ENCODE peak calls at places on chromosomes 5 and 9, in eight cellular contexts. A is PC-9, Q is GM12865, Z is lung, C is bronchial epithelial cell, K is epithelial cell of esophagus, T is A549, S is cardiac fibroblast. X is an unnamed sample.
A peak's percentile ranks its signal among the peaks of the same experiment; 100 is the strongest.

GRCh38 chr9:127899200-127899943 is at the start of gene ST6GALNAC6:
- DNase-seq in A (no peak), Q (peak; percentile 84), Z (no peak), C (no peak), K (peak; percentile 75), T (peak; percentile 65), S (peak; percentile 63), X (peak; percentile 63)

GRCh38 chr9:10268500-10269485 is 344.0 kb downstream of the PTPRD start:
- DNase-seq in A (no peak), Q (peak; percentile 13), Z (no peak), C (peak; percentile 79), K (peak; percentile 75), T (peak; percentile 7), S (peak; percentile 22), X (peak; percentile 49)

GRCh38 chr9:16727452-16728127 is 142.9 kb downstream of the BNC2 start:
- DNase-seq in A (no peak), Q (no peak), Z (no peak), C (no peak), K (no peak), T (no peak), S (peak; percentile 51), X (peak; percentile 63)

GRCh38 chr5:135379052-135379654 is 19.9 kb downstream of the MACROH2A1 start:
- DNase-seq in A (no peak), Q (no peak), Z (no peak), C (peak; percentile 66), K (peak; percentile 77), T (peak; percentile 23), S (peak; percentile 62), X (peak; percentile 73)

GRCh38 chr5:38845555-38846378 is at the start of gene OSMR:
- DNase-seq in A (peak; percentile 92), Q (no peak), Z (peak; percentile 97), C (peak; percentile 94), K (peak; percentile 99), T (peak; percentile 96), S (peak; percentile 99), X (peak; percentile 98)

GRCh38 chr5:56159521-56159947 is 73.6 kb downstream of the ANKRD55 start:
- DNase-seq in A (no peak), Q (peak; percentile 23), Z (no peak), C (peak; percentile 14), K (peak; percentile 22), T (no peak), S (no peak), X (no peak)

GRCh38 chr5:56610093-56610698 is 205.2 kb upstream of the MAP3K1 start:
- DNase-seq in A (no peak), Q (peak; percentile 27), Z (no peak), C (peak; percentile 86), K (peak; percentile 84), T (no peak), S (no peak), X (no peak)

GRCh38 chr9:110340306-110340705 is 2.6 kb upstream of the TXNDC8 start:
- DNase-seq in A (no peak), Q (peak; percentile 11), Z (no peak), C (peak; percentile 34), K (peak; percentile 26), T (peak; percentile 27), S (peak; percentile 51), X (peak; percentile 39)

GRCh38 chr5:121105921-121106320 is 641.8 kb downstream of the PRR16 start:
- DNase-seq in A (no peak), Q (no peak), Z (no peak), C (no peak), K (no peak), T (no peak), S (no peak), X (no peak)

GRCh38 chr5:110268283-110268682 is 458.2 kb downstream of the TMEM232 start:
- DNase-seq in A (no peak), Q (no peak), Z (no peak), C (no peak), K (no peak), T (no peak), S (no peak), X (no peak)

GRCh38 chr5:112479418-112479817 is 60.3 kb upstream of the EPB41L4A start:
- DNase-seq in A (peak; percentile 51), Q (peak; percentile 26), Z (no peak), C (peak; percentile 94), K (peak; percentile 94), T (no peak), S (peak; percentile 49), X (peak; percentile 45)

GRCh38 chr9:72262063-72262462 is 102.9 kb downstream of the ZFAND5 start:
- DNase-seq in A (peak; percentile 55), Q (no peak), Z (no peak), C (peak; percentile 55), K (peak; percentile 41), T (no peak), S (no peak), X (no peak)

GRCh38 chr9:126217121-126217520 is 109.5 kb upstream of the MVB12B start:
- DNase-seq in A (no peak), Q (no peak), Z (no peak), C (no peak), K (no peak), T (no peak), S (no peak), X (no peak)

GRCh38 chr9:78127271-78128225 is 95.9 kb upstream of the GNAQ start:
- DNase-seq in A (no peak), Q (no peak), Z (no peak), C (no peak), K (peak; percentile 32), T (no peak), S (no peak), X (no peak)

GRCh38 chr9:78130853-78131252 is 99.2 kb upstream of the GNAQ start:
- DNase-seq in A (no peak), Q (no peak), Z (no peak), C (no peak), K (no peak), T (no peak), S (no peak), X (no peak)

GRCh38 chr9:78131969-78132687 is 100.5 kb upstream of the GNAQ start:
- DNase-seq in A (no peak), Q (no peak), Z (no peak), C (peak; percentile 52), K (peak; percentile 67), T (no peak), S (peak; percentile 33), X (peak; percentile 22)

GRCh38 chr9:78132688-78133033 is 101.0 kb upstream of the GNAQ start:
- DNase-seq in A (no peak), Q (no peak), Z (no peak), C (no peak), K (no peak), T (no peak), S (no peak), X (no peak)

GRCh38 chr9:78130004-78130403 is 98.4 kb upstream of the GNAQ start:
- DNase-seq in A (no peak), Q (no peak), Z (no peak), C (peak; percentile 42), K (peak; percentile 66), T (peak; percentile 67), S (peak; percentile 38), X (peak; percentile 36)
- TF ChIP-seq CTCF in A (no peak), Q (peak; percentile 4), Z (no peak), C (peak; percentile 9), K (peak; percentile 10), T (peak; percentile 35), S (no peak), X (peak; percentile 16)

DNA sequence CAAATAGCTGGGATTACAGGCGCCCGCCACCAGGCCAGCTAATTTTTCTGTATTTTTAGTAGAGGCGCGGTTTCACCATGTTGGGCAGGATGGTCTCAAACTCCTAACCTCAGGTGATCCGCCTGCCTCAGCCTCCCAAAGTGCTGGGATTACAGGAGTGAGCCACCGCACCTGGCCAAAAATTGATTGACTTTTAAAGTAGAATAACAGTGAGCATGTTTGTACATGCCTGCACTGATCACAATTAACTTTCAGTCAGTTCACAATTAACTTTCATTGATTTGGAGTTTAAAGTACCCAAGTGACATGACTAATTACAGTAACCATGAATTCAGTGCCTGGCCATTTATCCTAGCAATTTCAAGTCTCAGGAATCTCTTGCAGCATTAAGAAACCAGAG is 61.3 kb downstream of the ANKH start:
- DNase-seq in A (no peak), Q (no peak), Z (no peak), C (peak; percentile 23), K (peak; percentile 8), T (no peak), S (no peak), X (no peak)
- H3K4me3 ChIP-seq in A (peak overlapping the region; percentile 2), Q (peak overlapping the region; percentile 43), Z (no peak overlapping the region), C (no peak overlapping the region), K (no peak overlapping the region), T (no peak overlapping the region), S (no peak overlapping the region), X (no peak overlapping the region)

DNA sequence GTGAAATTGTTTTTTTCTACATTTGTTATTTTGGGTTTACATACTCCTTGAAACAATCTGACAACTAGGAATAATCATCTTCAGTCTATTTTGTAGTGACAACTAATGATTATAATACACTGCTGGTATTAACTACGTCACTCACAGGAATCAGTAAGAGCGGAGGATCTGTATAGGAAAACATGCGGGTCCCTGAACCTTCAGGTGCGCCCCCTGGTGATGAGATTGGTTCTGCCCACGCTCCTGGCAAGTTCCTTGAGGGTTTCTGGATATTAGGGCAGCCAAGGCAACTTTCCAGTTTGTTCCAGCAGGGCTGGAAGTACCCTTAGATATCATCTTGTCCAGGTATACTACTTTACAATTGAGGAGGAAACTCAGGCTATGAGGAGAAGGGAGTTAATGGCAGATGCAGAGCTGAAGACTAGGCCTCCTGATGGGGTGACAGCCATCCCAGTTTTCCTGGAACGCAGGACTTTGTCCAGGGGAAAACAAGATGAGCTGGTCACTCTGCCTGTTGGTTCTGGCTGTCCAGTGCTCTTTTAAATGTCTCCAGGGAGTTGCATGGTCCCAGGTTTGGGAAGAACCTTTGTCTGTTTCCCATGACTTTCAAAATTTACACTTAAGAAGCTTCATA is 15.0 kb upstream of the WNT8A start:
- DNase-seq in A (peak; percentile 55), Q (peak; percentile 83), Z (peak; percentile 80), C (peak; percentile 71), K (peak; percentile 86), T (peak; percentile 85), S (peak; percentile 87), X (peak; percentile 77)
- TF ChIP-seq CTCF in A (peak; percentile 79), Q (peak; percentile 80), Z (peak; percentile 50), C (peak; percentile 69), K (peak; percentile 83), T (peak; percentile 92), S (peak; percentile 76), X (peak; percentile 82)

DNA sequence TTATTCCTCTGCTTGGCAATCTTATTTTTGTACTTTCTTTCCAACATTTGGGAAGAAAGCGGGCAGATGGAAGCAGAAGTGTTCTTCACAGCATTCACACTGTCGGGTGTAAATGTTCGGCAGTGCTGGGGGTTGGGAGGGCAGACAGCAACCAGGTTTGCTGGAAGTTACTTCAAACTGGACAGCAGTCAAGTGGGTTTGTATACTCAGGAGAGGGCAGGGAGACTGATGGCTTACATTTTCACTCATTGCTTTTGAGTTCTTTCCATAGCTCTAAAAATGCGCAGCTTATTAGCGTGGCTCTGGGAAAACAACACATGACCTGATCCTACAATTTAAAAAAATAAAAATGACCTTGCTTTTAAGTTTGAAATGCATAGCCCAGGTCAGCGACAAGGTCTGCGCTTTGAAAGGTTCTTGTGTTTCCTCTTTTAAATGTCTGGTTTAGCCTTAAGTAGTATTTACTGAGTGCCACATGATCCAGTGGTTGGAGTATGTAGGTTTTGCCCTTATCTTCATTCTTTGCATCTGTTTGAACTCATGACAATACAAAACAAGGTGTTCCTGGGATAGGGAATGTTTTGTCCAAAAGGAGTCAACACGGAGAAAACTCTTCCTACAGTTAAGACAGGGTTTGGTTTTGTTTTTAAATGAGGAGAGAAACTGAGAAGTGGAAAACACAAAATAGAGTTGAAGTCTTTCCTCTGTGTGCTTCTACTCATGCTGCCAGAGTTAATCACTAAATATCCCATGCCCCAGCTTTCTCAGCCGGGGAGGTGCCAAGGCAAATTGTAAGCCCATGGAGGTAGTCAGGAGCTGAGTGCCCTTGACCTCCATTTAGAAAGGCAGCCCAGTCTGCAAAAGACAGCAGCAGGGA is 132.7 kb upstream of the DMRT1 start:
- DNase-seq in A (no peak), Q (no peak), Z (no peak), C (peak; percentile 16), K (no peak), T (no peak), S (peak; percentile 5), X (no peak)
- H3K4me3 ChIP-seq in A (no peak overlapping the region), Q (no peak overlapping the region), Z (no peak overlapping the region), C (peak overlapping the region; percentile 32), K (peak overlapping the region; percentile 28), T (no peak overlapping the region), S (peak overlapping the region; percentile 24), X (peak overlapping the region; percentile 59)

X was measured in fibroblast of mammary gland.